ENCODE peak calls at places on chromosomes 12 and 14, in nine cellular contexts. C is OCI-LY7, J is lower leg skin, T is neural crest cell, I is PC-3, A is tibial artery, G is heart left ventricle, B is epithelial cell of esophagus, V is HFFc6. M is an unnamed sample.

GRCh38 chr14:96409701-96410100 is 17.8 kb downstream of the AK7 start:
- DNase-seq in C (no peak), J (no peak), T (no peak), I (peak), A (no peak), G (no peak), B (peak), V (no peak), M (no peak)

GRCh38 chr14:91477388-91477787 is 32.7 kb downstream of the PPP4R3A start:
- DNase-seq in C (no peak), J (no peak), T (no peak), I (no peak), A (no peak), G (no peak), B (no peak), V (no peak), M (no peak)

GRCh38 chr12:11397366-11397765 is 2.0 kb upstream of the PRB2 start:
- DNase-seq in C (no peak), J (no peak), T (no peak), I (no peak), A (no peak), G (no peak), B (peak), V (no peak), M (no peak)

GRCh38 chr12:71169286-71169685 is 11.5 kb upstream of the TSPAN8 start:
- DNase-seq in C (no peak), J (no peak), T (no peak), I (no peak), A (no peak), G (no peak), B (no peak), V (no peak), M (no peak)

GRCh38 chr12:48442191-48442828 is 30.0 kb upstream of the ANP32D start:
- DNase-seq in C (peak), J (no peak), T (no peak), I (no peak), A (no peak), G (no peak), B (peak), V (no peak), M (no peak)

GRCh38 chr12:1912580-1913376 is 5.7 kb downstream of the CACNA2D4 start:
- DNase-seq in C (no peak), J (no peak), T (no peak), I (peak), A (no peak), G (no peak), B (no peak), V (peak), M (no peak)

GRCh38 chr14:58640959-58641358 is 3.2 kb downstream of the DACT1 start:
- DNase-seq in C (no peak), J (no peak), T (no peak), I (no peak), A (no peak), G (no peak), B (no peak), V (no peak), M (no peak)

GRCh38 chr12:60921541-60921940 is 1325.7 kb downstream of the SLC16A7 start:
- DNase-seq in C (no peak), J (no peak), T (no peak), I (no peak), A (no peak), G (no peak), B (peak), V (no peak), M (no peak)

GRCh38 chr12:31582155-31582554 is 8.8 kb downstream of the DENND5B start:
- DNase-seq in C (no peak), J (no peak), T (no peak), I (no peak), A (no peak), G (no peak), B (peak), V (peak), M (no peak)

GRCh38 chr12:14774944-14775651 is 28.2 kb downstream of the WBP11 start:
- DNase-seq in C (peak), J (peak), T (no peak), I (peak), A (peak), G (peak), B (peak), V (peak), M (peak)

GRCh38 chr14:104051092-104051813 is 34.2 kb upstream of the ASPG start:
- DNase-seq in C (no peak), J (no peak), T (no peak), I (no peak), A (no peak), G (no peak), B (no peak), V (no peak), M (no peak)

GRCh38 chr12:47839214-47839613 is 19.5 kb upstream of the HDAC7 start:
- DNase-seq in C (no peak), J (no peak), T (no peak), I (no peak), A (peak), G (no peak), B (no peak), V (no peak), M (peak)

GRCh38 chr12:109281452-109281851 is 27.6 kb downstream of the FOXN4 start:
- DNase-seq in C (no peak), J (no peak), T (no peak), I (no peak), A (no peak), G (no peak), B (no peak), V (no peak), M (no peak)

GRCh38 chr12:55072093-55072492 is 52.3 kb downstream of the NEUROD4 start:
- DNase-seq in C (peak), J (peak), T (no peak), I (peak), A (no peak), G (peak), B (peak), V (peak), M (peak)

GRCh38 chr12:31355747-31356107 is 29.8 kb upstream of the SINHCAF start:
- DNase-seq in C (no peak), J (no peak), T (no peak), I (no peak), A (no peak), G (no peak), B (no peak), V (no peak), M (no peak)

GRCh38 chr12:110698171-110698902 is 9.4 kb upstream of the HVCN1 start:
- DNase-seq in C (peak), J (peak), T (no peak), I (peak), A (peak), G (peak), B (peak), V (peak), M (peak)

GRCh38 chr12:94286580-94287244 is 138.3 kb downstream of the PLXNC1 start:
- DNase-seq in C (no peak), J (no peak), T (no peak), I (no peak), A (no peak), G (no peak), B (no peak), V (no peak), M (no peak)

GRCh38 chr12:124273630-124274029 is 21.3 kb upstream of the RFLNA start:
- DNase-seq in C (peak), J (no peak), T (peak), I (peak), A (no peak), G (no peak), B (peak), V (peak), M (no peak)
- TF ChIP-seq CTCF in C (peak), J (no peak), T (peak), I (peak), A (no peak), G (no peak), B (peak), V (peak), M (peak)

GRCh38 chr14:89537911-89538310 is 120.9 kb upstream of the FOXN3 start:
- DNase-seq in C (no peak), J (no peak), T (no peak), I (no peak), A (no peak), G (no peak), B (no peak), V (no peak), M (no peak)
- TF ChIP-seq CTCF in C (peak), J (no peak), T (no peak), I (no peak), A (no peak), G (no peak), B (no peak), V (peak), M (peak)

GRCh38 chr12:95790912-95791849 is 617 bp upstream of the NTN4 start:
- DNase-seq in C (no peak), J (no peak), T (peak), I (peak), A (peak), G (peak), B (peak), V (no peak), M (peak)
- TF ChIP-seq CTCF in C (no peak), J (no peak), T (no peak), I (no peak), A (no peak), G (no peak), B (no peak), V (no peak), M (no peak)

DNA sequence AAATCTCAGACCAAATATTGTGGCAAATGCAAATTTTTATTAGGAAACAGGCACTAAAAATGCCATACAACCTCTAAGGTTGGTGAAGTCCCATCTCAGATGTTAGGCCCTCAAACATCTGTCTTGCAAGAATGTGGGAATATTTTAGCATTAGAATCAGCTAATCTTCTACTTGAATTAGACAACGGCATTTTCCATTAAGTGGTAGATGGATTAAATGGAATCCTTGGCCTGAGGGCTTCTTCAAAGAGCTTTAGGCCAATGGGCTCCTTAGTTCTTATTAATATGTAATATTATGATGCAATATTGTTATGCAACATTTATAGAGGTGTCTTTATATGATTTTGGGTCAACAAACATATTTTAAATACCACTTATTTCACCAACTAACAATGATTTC is 122.9 kb upstream of the PLEKHA5 start:
- DNase-seq in C (no peak), J (no peak), T (no peak), I (no peak), A (no peak), G (no peak), B (no peak), V (no peak), M (no peak)
- TF ChIP-seq CTCF in C (no peak), J (no peak), T (no peak), I (no peak), A (no peak), G (no peak), B (no peak), V (no peak), M (no peak)

GRCh38 chr14:35374273-35374681 is 30.3 kb downstream of the NFKBIA start:
- DNase-seq in C (no peak), J (peak), T (no peak), I (peak), A (peak), G (no peak), B (peak), V (peak), M (no peak)
- TF ChIP-seq CTCF in C (no peak), J (no peak), T (no peak), I (no peak), A (no peak), G (no peak), B (no peak), V (no peak), M (no peak)

GRCh38 chr14:67343601-67344230 is 15.9 kb downstream of the ATP6V1D start:
- DNase-seq in C (no peak), J (no peak), T (no peak), I (peak), A (no peak), G (no peak), B (peak), V (no peak), M (no peak)

GRCh38 chr14:67345583-67345982 is 14.0 kb downstream of the ATP6V1D start:
- DNase-seq in C (no peak), J (no peak), T (no peak), I (peak), A (no peak), G (no peak), B (peak), V (no peak), M (no peak)
- TF ChIP-seq CTCF in C (no peak), J (no peak), T (no peak), I (no peak), A (no peak), G (no peak), B (no peak), V (no peak), M (no peak)

GRCh38 chr12:24991209-24992049 is 42.5 kb upstream of the BCAT1 start:
- DNase-seq in C (peak), J (no peak), T (no peak), I (peak), A (no peak), G (no peak), B (peak), V (peak), M (no peak)
- TF ChIP-seq CTCF in C (peak), J (no peak), T (peak), I (peak), A (peak), G (peak), B (peak), V (peak), M (peak)

GRCh38 chr14:72634910-72635647 is 258.8 kb downstream of the DPF3 start:
- DNase-seq in C (no peak), J (no peak), T (no peak), I (no peak), A (no peak), G (no peak), B (no peak), V (no peak), M (no peak)
- TF ChIP-seq CTCF in C (no peak), J (no peak), T (no peak), I (no peak), A (no peak), G (no peak), B (no peak), V (peak), M (no peak)

M was measured in glutamatergic neuron.